ENCODE peak calls at places on chromosome 14, in nine cellular contexts. G is brain pericyte; D is effector CD4-positive, alpha-beta T cell; Z is amygdala; U is psoas muscle; I is activated naive CD8-positive, alpha-beta T cell treated with anti-CD3 and anti-CD28 coated beads for 36 hours; A is ovary; J is GM12891; F is putamen. P is an unnamed sample.

GRCh38 chr14:78698991-78699390 is 528.8 kb downstream of the NRXN3 start:
- DNase-seq in G (no peak), Z (no peak), A (no peak), F (peak), I (no peak), J (no peak), D (no peak), U (no peak), P (no peak)

GRCh38 chr14:24060443-24060842 is 8.6 kb downstream of the CARMIL3 start:
- DNase-seq in A (no peak), I (no peak), U (no peak), F (no peak), D (no peak), J (no peak), G (no peak), Z (no peak), P (peak)

GRCh38 chr14:55221186-55221585 is 29.8 kb upstream of the DLGAP5 start:
- DNase-seq in U (no peak), G (no peak), D (no peak), Z (no peak), I (no peak), A (no peak), F (no peak), J (no peak), P (no peak)

GRCh38 chr14:29601559-29602109 is 326.0 kb downstream of the PRKD1 start:
- DNase-seq in U (no peak), G (no peak), J (no peak), Z (no peak), I (no peak), D (no peak), F (no peak), A (no peak), P (no peak)

GRCh38 chr14:41280745-41281144 is 325.9 kb upstream of the LRFN5 start:
- DNase-seq in D (no peak), F (no peak), J (no peak), G (no peak), A (no peak), Z (no peak), I (no peak), U (no peak), P (no peak)

GRCh38 chr14:22589096-22589839 is at the start of gene DAD1:
- DNase-seq in G (peak), U (peak), D (peak), I (peak), J (peak), F (peak), A (peak), Z (peak), P (peak)

GRCh38 chr14:105096206-105096875 is 31.1 kb upstream of the GPR132 start:
- DNase-seq in I (no peak), G (no peak), J (no peak), D (no peak), A (no peak), F (no peak), U (no peak), Z (no peak), P (no peak)

GRCh38 chr14:91888641-91889476 is 21.5 kb upstream of the TC2N start:
- DNase-seq in I (no peak), J (no peak), Z (no peak), F (no peak), A (no peak), D (no peak), G (no peak), U (no peak), P (no peak)

GRCh38 chr14:99273724-99274345 is 1.8 kb upstream of the BCL11B start:
- DNase-seq in A (no peak), U (no peak), J (no peak), G (no peak), D (no peak), I (peak), Z (no peak), F (no peak), P (no peak)

GRCh38 chr14:49977126-49977841 is 84.4 kb downstream of the ARF6 start:
- DNase-seq in J (peak), G (no peak), D (peak), F (no peak), Z (no peak), U (no peak), A (no peak), I (peak), P (no peak)

GRCh38 chr14:90620540-90621204 is 195.6 kb downstream of the TTC7B start:
- DNase-seq in J (no peak), U (no peak), I (no peak), A (no peak), Z (no peak), F (peak), D (no peak), G (no peak), P (no peak)

GRCh38 chr14:73591690-73592448 is at the start of gene ACOT4:
- DNase-seq in F (no peak), J (peak), D (peak), A (no peak), U (peak), G (no peak), I (peak), Z (no peak), P (no peak)

GRCh38 chr14:69625299-69626131 is 14.1 kb downstream of the SUSD6 start:
- DNase-seq in I (peak), A (no peak), G (no peak), F (peak), Z (peak), D (peak), J (no peak), U (peak), P (no peak)

GRCh38 chr14:54627325-54627717 is 60.4 kb downstream of the SAMD4A start:
- DNase-seq in J (peak), I (peak), Z (no peak), G (no peak), A (no peak), U (no peak), D (no peak), F (peak), P (no peak)

GRCh38 chr14:52068741-52069616 is at the start of gene NID2:
- DNase-seq in U (peak), Z (no peak), D (peak), A (peak), F (peak), G (peak), I (peak), J (peak), P (peak)

GRCh38 chr14:22380511-22381455 is 208.2 kb downstream of the DAD1 start:
- DNase-seq in I (no peak), G (no peak), Z (no peak), U (no peak), F (no peak), A (no peak), J (no peak), D (no peak), P (no peak)

GRCh38 chr14:58587271-58587670 is 50.5 kb upstream of the DACT1 start:
- DNase-seq in J (no peak), A (no peak), Z (no peak), G (no peak), U (no peak), D (no peak), F (no peak), I (no peak), P (no peak)

GRCh38 chr14:62123959-62124358 is 361.7 kb downstream of the SNAPC1 start:
- DNase-seq in F (no peak), A (no peak), U (no peak), D (no peak), I (no peak), G (no peak), Z (no peak), J (no peak), P (no peak)

GRCh38 chr14:102811971-102812370 is 34.7 kb downstream of the TRAF3 start:
- DNase-seq in A (no peak), G (no peak), J (no peak), D (no peak), U (no peak), F (no peak), I (no peak), Z (no peak), P (no peak)

GRCh38 chr14:68507544-68508081 is 285.3 kb downstream of the ZFP36L1 start:
- DNase-seq in A (no peak), U (no peak), I (no peak), F (no peak), J (no peak), D (peak), Z (no peak), G (no peak), P (no peak)

GRCh38 chr14:71320734-71321555 is 413.7 kb downstream of the PCNX1 start:
- DNase-seq in I (peak), G (no peak), D (peak), F (peak), A (peak), J (peak), U (peak), Z (peak), P (peak)

GRCh38 chr14:53515264-53515663 is 362.1 kb upstream of the DDHD1 start:
- DNase-seq in I (no peak), U (no peak), G (no peak), A (no peak), J (no peak), D (no peak), F (no peak), Z (no peak), P (no peak)

GRCh38 chr14:23002592-23002991 is 7.4 kb downstream of the C14orf93 start:
- DNase-seq in U (no peak), A (no peak), G (no peak), I (no peak), D (no peak), Z (no peak), F (no peak), J (no peak), P (no peak)

GRCh38 chr14:71319646-71320045 is 412.4 kb downstream of the PCNX1 start:
- DNase-seq in J (no peak), D (no peak), U (no peak), I (no peak), F (no peak), G (no peak), A (peak), Z (no peak), P (peak)

GRCh38 chr14:94965551-94966339 is 191.6 kb downstream of the DICER1 start:
- DNase-seq in U (no peak), Z (no peak), I (no peak), A (no peak), G (no peak), D (no peak), F (no peak), J (no peak), P (no peak)

GRCh38 chr14:101980700-101981099 is 16.3 kb downstream of the DYNC1H1 start:
- DNase-seq in D (no peak), U (peak), A (peak), J (no peak), F (peak), I (no peak), G (peak), Z (no peak), P (no peak)

GRCh38 chr14:99518441-99519346 is 37.5 kb downstream of the CCNK start:
- DNase-seq in J (peak), I (peak), G (no peak), U (peak), A (peak), Z (peak), D (peak), F (peak), P (peak)

GRCh38 chr14:106691601-106692291 is 1165.4 kb downstream of the TMEM121 start:
- DNase-seq in D (peak), A (peak), I (peak), Z (no peak), U (peak), G (no peak), J (peak), F (no peak), P (peak)

GRCh38 chr14:63896278-63896720 is 43.5 kb downstream of the SYNE2 start:
- DNase-seq in J (no peak), A (peak), U (no peak), D (no peak), G (peak), F (peak), Z (no peak), I (no peak), P (peak)

GRCh38 chr14:91173221-91173670 is 59.4 kb downstream of the DGLUCY start:
- DNase-seq in J (peak), F (peak), Z (peak), A (peak), D (peak), U (peak), G (peak), I (peak), P (peak)

GRCh38 chr14:99395904-99396530 is 84.6 kb downstream of the SETD3 start:
- DNase-seq in Z (no peak), G (no peak), I (peak), D (peak), U (no peak), A (no peak), F (no peak), J (no peak), P (no peak)

GRCh38 chr14:45664668-45665356 is 411.8 kb upstream of the MIS18BP1 start:
- DNase-seq in D (no peak), Z (no peak), F (no peak), I (no peak), U (no peak), J (no peak), A (no peak), G (no peak), P (peak)

GRCh38 chr14:23162005-23162404 is 21.5 kb downstream of the SLC7A8 start:
- DNase-seq in J (no peak), U (no peak), D (no peak), I (no peak), F (no peak), Z (no peak), A (no peak), G (no peak), P (no peak)

GRCh38 chr14:52900731-52901130 is 50.1 kb downstream of the FERMT2 start:
- DNase-seq in U (no peak), G (no peak), Z (no peak), F (no peak), D (no peak), J (no peak), I (no peak), A (no peak), P (no peak)

GRCh38 chr14:34714320-34715107 is at the start of gene CFL2:
- DNase-seq in G (no peak), I (peak), D (peak), J (peak), F (peak), U (peak), A (peak), Z (peak), P (peak)

GRCh38 chr14:69708049-69708448 is 58.9 kb upstream of the SRSF5 start:
- DNase-seq in G (no peak), Z (no peak), U (no peak), J (no peak), I (no peak), D (no peak), A (no peak), F (no peak), P (no peak)